ENCODE peak calls at places on chromosomes 4 and X, in nine cellular contexts. One of them, this sample, is unnamed.

GRCh38 chr4:113637363-113637762 is 124.2 kb downstream of the CAMK2D start:
- DNase-seq in MM.1S: peak
- DNase-seq in bronchial epithelial cell: no peak
- DNase-seq in astrocyte: peak
- DNase-seq in OCI-LY7: no peak
- DNase-seq in mucosa of descending colon: no peak
- DNase-seq in cardiac muscle cell: no peak
- DNase-seq in breast epithelium: no peak
- DNase-seq in NB4: no peak
- DNase-seq in this sample: no peak

GRCh38 chr4:102438396-102438795 is 62.8 kb upstream of the NFKB1 start:
- DNase-seq in bronchial epithelial cell: peak
- DNase-seq in cardiac muscle cell: no peak
- DNase-seq in mucosa of descending colon: no peak
- DNase-seq in OCI-LY7: no peak
- DNase-seq in MM.1S: no peak
- DNase-seq in NB4: no peak
- DNase-seq in breast epithelium: no peak
- DNase-seq in astrocyte: no peak
- DNase-seq in this sample: peak

GRCh38 chrX:125205918-125206665 is 113.6 kb upstream of the TEX13C start:
- DNase-seq in MM.1S: no peak
- DNase-seq in bronchial epithelial cell: peak
- DNase-seq in NB4: no peak
- DNase-seq in astrocyte: no peak
- DNase-seq in OCI-LY7: no peak
- DNase-seq in breast epithelium: no peak
- DNase-seq in cardiac muscle cell: peak
- DNase-seq in mucosa of descending colon: no peak
- DNase-seq in this sample: no peak

GRCh38 chrX:70039758-70040157 is 10.0 kb downstream of the AWAT2 start:
- DNase-seq in NB4: no peak
- DNase-seq in bronchial epithelial cell: peak
- DNase-seq in MM.1S: no peak
- DNase-seq in cardiac muscle cell: no peak
- DNase-seq in mucosa of descending colon: no peak
- DNase-seq in OCI-LY7: no peak
- DNase-seq in astrocyte: no peak
- DNase-seq in breast epithelium: no peak
- DNase-seq in this sample: no peak

GRCh38 chr4:162061214-162061613 is 102.6 kb downstream of the FSTL5 start:
- DNase-seq in astrocyte: peak
- DNase-seq in mucosa of descending colon: no peak
- DNase-seq in bronchial epithelial cell: no peak
- DNase-seq in cardiac muscle cell: peak
- DNase-seq in breast epithelium: no peak
- DNase-seq in MM.1S: no peak
- DNase-seq in OCI-LY7: no peak
- DNase-seq in NB4: no peak
- DNase-seq in this sample: no peak

GRCh38 chr4:153495480-153496206 is 29.5 kb downstream of the TMEM131L start:
- DNase-seq in NB4: no peak
- DNase-seq in astrocyte: no peak
- DNase-seq in breast epithelium: no peak
- DNase-seq in bronchial epithelial cell: peak
- DNase-seq in OCI-LY7: no peak
- DNase-seq in cardiac muscle cell: no peak
- DNase-seq in mucosa of descending colon: no peak
- DNase-seq in MM.1S: no peak
- DNase-seq in this sample: no peak

GRCh38 chr4:137394000-137394399 is 138.3 kb downstream of the PCDH18 start:
- DNase-seq in OCI-LY7: no peak
- DNase-seq in mucosa of descending colon: no peak
- DNase-seq in bronchial epithelial cell: no peak
- DNase-seq in NB4: no peak
- DNase-seq in MM.1S: no peak
- DNase-seq in cardiac muscle cell: no peak
- DNase-seq in astrocyte: no peak
- DNase-seq in breast epithelium: no peak
- DNase-seq in this sample: peak

GRCh38 chr4:125770814-125771398 is 456.2 kb downstream of the FAT4 start:
- DNase-seq in bronchial epithelial cell: no peak
- DNase-seq in OCI-LY7: no peak
- DNase-seq in NB4: no peak
- DNase-seq in cardiac muscle cell: no peak
- DNase-seq in astrocyte: no peak
- DNase-seq in MM.1S: no peak
- DNase-seq in breast epithelium: no peak
- DNase-seq in mucosa of descending colon: no peak
- DNase-seq in this sample: no peak

GRCh38 chrX:18557879-18558278 is 114.0 kb downstream of the RS1 start:
- DNase-seq in mucosa of descending colon: no peak
- DNase-seq in NB4: no peak
- DNase-seq in bronchial epithelial cell: no peak
- DNase-seq in MM.1S: no peak
- DNase-seq in OCI-LY7: no peak
- DNase-seq in cardiac muscle cell: no peak
- DNase-seq in astrocyte: no peak
- DNase-seq in breast epithelium: no peak
- DNase-seq in this sample: no peak

GRCh38 chrX:15471016-15471415 is 22.1 kb downstream of the PIR start:
- DNase-seq in NB4: peak
- DNase-seq in MM.1S: peak
- DNase-seq in OCI-LY7: peak
- DNase-seq in cardiac muscle cell: peak
- DNase-seq in breast epithelium: peak
- DNase-seq in astrocyte: peak
- DNase-seq in bronchial epithelial cell: peak
- DNase-seq in mucosa of descending colon: peak
- DNase-seq in this sample: peak

GRCh38 chr4:67573193-67573592 is 14.7 kb downstream of the STAP1 start:
- DNase-seq in NB4: no peak
- DNase-seq in OCI-LY7: peak
- DNase-seq in cardiac muscle cell: no peak
- DNase-seq in bronchial epithelial cell: peak
- DNase-seq in breast epithelium: no peak
- DNase-seq in mucosa of descending colon: no peak
- DNase-seq in astrocyte: no peak
- DNase-seq in MM.1S: no peak
- DNase-seq in this sample: no peak

GRCh38 chr4:6606465-6607235 is 31.7 kb downstream of the MAN2B2 start:
- DNase-seq in astrocyte: no peak
- DNase-seq in bronchial epithelial cell: no peak
- DNase-seq in mucosa of descending colon: no peak
- DNase-seq in breast epithelium: no peak
- DNase-seq in OCI-LY7: no peak
- DNase-seq in NB4: peak
- DNase-seq in cardiac muscle cell: no peak
- DNase-seq in MM.1S: no peak
- DNase-seq in this sample: no peak

GRCh38 chr4:125266901-125267601 is 47.7 kb upstream of the FAT4 start:
- DNase-seq in breast epithelium: no peak
- DNase-seq in cardiac muscle cell: peak
- DNase-seq in bronchial epithelial cell: peak
- DNase-seq in MM.1S: no peak
- DNase-seq in OCI-LY7: no peak
- DNase-seq in NB4: no peak
- DNase-seq in astrocyte: peak
- DNase-seq in mucosa of descending colon: no peak
- DNase-seq in this sample: peak

GRCh38 chr4:68476191-68476590 is 28.9 kb downstream of the TMPRSS11E start:
- DNase-seq in NB4: no peak
- DNase-seq in mucosa of descending colon: no peak
- DNase-seq in bronchial epithelial cell: no peak
- DNase-seq in breast epithelium: no peak
- DNase-seq in cardiac muscle cell: no peak
- DNase-seq in MM.1S: no peak
- DNase-seq in astrocyte: peak
- DNase-seq in OCI-LY7: no peak
- DNase-seq in this sample: peak

GRCh38 chr4:156021298-156021697 is 67.6 kb upstream of the CTSO start:
- DNase-seq in MM.1S: peak
- DNase-seq in mucosa of descending colon: no peak
- DNase-seq in OCI-LY7: no peak
- DNase-seq in breast epithelium: no peak
- DNase-seq in NB4: no peak
- DNase-seq in astrocyte: no peak
- DNase-seq in bronchial epithelial cell: no peak
- DNase-seq in cardiac muscle cell: no peak
- DNase-seq in this sample: no peak

GRCh38 chr4:58649236-58649635 is 1539.1 kb upstream of the IGFBP7 start:
- DNase-seq in astrocyte: no peak
- DNase-seq in OCI-LY7: no peak
- DNase-seq in NB4: no peak
- DNase-seq in breast epithelium: no peak
- DNase-seq in cardiac muscle cell: no peak
- DNase-seq in bronchial epithelial cell: no peak
- DNase-seq in mucosa of descending colon: no peak
- DNase-seq in MM.1S: no peak
- DNase-seq in this sample: no peak

GRCh38 chr4:168723020-168723419 is 226.2 kb downstream of the PALLD start:
- DNase-seq in cardiac muscle cell: no peak
- DNase-seq in astrocyte: peak
- DNase-seq in mucosa of descending colon: peak
- DNase-seq in NB4: no peak
- DNase-seq in OCI-LY7: no peak
- DNase-seq in MM.1S: no peak
- DNase-seq in bronchial epithelial cell: no peak
- DNase-seq in breast epithelium: no peak
- DNase-seq in this sample: peak

GRCh38 chr4:26215725-26216124 is 105.1 kb upstream of the RBPJ start:
- DNase-seq in OCI-LY7: no peak
- DNase-seq in NB4: no peak
- DNase-seq in astrocyte: no peak
- DNase-seq in bronchial epithelial cell: no peak
- DNase-seq in cardiac muscle cell: no peak
- DNase-seq in breast epithelium: no peak
- DNase-seq in MM.1S: no peak
- DNase-seq in mucosa of descending colon: no peak
- DNase-seq in this sample: no peak
- H3K4me3 ChIP-seq in OCI-LY7: no peak
- H3K4me3 ChIP-seq in NB4: no peak
- H3K4me3 ChIP-seq in astrocyte: no peak
- H3K4me3 ChIP-seq in bronchial epithelial cell: no peak
- H3K4me3 ChIP-seq in cardiac muscle cell: no peak
- H3K4me3 ChIP-seq in breast epithelium: no peak
- H3K4me3 ChIP-seq in MM.1S: no peak
- H3K4me3 ChIP-seq in mucosa of descending colon: no peak
- H3K4me3 ChIP-seq in this sample: no peak

DNA sequence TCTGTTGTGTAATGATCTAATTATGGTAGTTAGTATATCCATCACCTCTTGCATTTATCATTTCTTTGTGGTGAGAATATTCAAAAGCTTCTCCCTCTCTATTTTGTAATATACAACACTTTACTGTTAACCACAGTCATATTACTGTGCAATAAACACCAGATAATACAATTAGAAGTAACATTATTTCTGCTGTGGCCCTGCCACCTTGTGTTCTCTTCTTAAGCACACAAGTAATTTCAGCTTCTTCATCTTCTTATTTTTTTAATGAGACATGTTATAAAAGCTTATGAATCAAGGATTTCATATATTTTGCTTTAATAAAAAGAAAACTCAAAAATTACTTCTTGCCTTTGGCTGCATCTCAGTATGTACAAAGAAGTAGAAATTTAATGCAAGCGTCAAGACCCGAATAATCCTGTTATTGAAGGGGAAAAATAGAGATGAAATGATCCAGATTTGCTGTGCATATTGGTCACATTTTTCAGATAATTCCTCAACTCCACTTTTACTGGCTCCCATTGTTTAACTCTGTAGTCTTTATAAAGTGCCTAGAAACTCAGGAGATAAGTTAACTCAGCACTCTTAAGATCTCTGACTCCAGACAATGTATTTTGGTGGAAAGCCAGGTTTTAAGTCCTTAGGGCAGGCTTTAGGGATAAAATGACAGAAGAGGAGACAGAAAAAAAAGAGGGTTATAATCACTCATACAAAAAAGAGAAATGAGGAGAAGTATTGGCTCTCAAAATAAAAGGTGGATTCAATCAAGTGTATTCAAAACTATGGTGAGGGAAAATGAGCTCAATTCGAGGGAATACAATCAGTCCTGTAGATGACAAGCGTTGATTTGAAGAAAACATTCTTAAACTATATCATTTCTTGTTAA is 675.0 kb upstream of the INTU start:
- DNase-seq in breast epithelium: no peak
- DNase-seq in OCI-LY7: no peak
- DNase-seq in mucosa of descending colon: no peak
- DNase-seq in bronchial epithelial cell: peak
- DNase-seq in NB4: no peak
- DNase-seq in cardiac muscle cell: no peak
- DNase-seq in MM.1S: no peak
- DNase-seq in astrocyte: no peak
- DNase-seq in this sample: peak
- TF ChIP-seq CTCF in breast epithelium: no peak
- TF ChIP-seq CTCF in OCI-LY7: no peak
- TF ChIP-seq CTCF in mucosa of descending colon: no peak
- TF ChIP-seq CTCF in bronchial epithelial cell: no peak
- TF ChIP-seq CTCF in NB4: no peak
- TF ChIP-seq CTCF in cardiac muscle cell: peak
- TF ChIP-seq CTCF in MM.1S: no peak
- TF ChIP-seq CTCF in astrocyte: no peak
- TF ChIP-seq CTCF in this sample: peak

DNA sequence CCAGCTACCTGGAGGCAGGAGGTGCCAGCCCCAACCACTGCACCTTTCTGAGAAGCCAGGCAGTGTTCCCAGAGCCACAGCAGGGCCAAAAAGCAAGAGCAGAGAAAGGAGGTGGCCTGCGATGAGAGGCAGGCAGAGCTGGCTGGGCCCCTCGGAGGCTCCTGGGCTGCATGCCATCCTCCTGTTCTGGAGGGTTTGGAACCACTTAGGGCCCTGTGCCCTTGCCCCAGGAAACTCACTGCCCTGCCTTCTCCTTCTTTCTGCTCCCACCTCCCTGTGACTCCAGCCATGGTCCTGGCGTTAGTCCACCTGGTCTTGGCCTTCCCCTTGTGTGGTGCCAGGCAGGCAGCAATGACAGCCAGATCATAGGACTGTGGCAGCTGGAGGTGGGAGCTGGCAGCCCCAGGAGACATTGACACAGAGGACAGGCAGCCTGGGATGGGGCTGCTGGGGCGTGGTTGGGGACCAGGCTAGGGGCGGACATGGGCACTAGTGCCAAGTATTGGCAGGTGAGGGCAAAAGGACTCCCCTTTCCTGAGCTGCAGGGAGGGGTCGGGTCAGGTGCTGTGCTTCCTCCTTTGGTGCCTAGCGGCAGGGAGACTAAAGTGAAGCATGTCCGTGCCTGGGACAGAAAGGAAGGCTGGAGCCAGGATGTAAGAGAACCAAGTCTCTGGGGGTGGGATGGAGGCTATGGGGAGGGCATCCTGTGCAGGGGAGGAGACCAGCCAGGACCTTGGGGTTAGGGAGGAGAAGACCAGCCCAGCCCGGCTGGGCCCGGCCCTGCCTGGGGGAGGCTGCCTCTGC is 1.4 kb downstream of the APLN start:
- DNase-seq in astrocyte: no peak
- DNase-seq in OCI-LY7: no peak
- DNase-seq in NB4: no peak
- DNase-seq in breast epithelium: peak
- DNase-seq in mucosa of descending colon: no peak
- DNase-seq in cardiac muscle cell: no peak
- DNase-seq in bronchial epithelial cell: no peak
- DNase-seq in MM.1S: no peak
- DNase-seq in this sample: no peak
- H3K4me3 ChIP-seq in astrocyte: no peak
- H3K4me3 ChIP-seq in OCI-LY7: no peak
- H3K4me3 ChIP-seq in NB4: no peak
- H3K4me3 ChIP-seq in breast epithelium: peak
- H3K4me3 ChIP-seq in mucosa of descending colon: no peak
- H3K4me3 ChIP-seq in cardiac muscle cell: no peak
- H3K4me3 ChIP-seq in bronchial epithelial cell: no peak
- H3K4me3 ChIP-seq in MM.1S: peak
- H3K4me3 ChIP-seq in this sample: no peak

GRCh38 chrX:154460326-154460725 is 2.2 kb downstream of the PLXNA3 start:
- DNase-seq in OCI-LY7: no peak
- DNase-seq in astrocyte: no peak
- DNase-seq in MM.1S: no peak
- DNase-seq in breast epithelium: no peak
- DNase-seq in NB4: no peak
- DNase-seq in cardiac muscle cell: no peak
- DNase-seq in mucosa of descending colon: no peak
- DNase-seq in bronchial epithelial cell: no peak
- DNase-seq in this sample: no peak
- TF ChIP-seq CTCF in OCI-LY7: no peak
- TF ChIP-seq CTCF in astrocyte: no peak
- TF ChIP-seq CTCF in MM.1S: no peak
- TF ChIP-seq CTCF in breast epithelium: no peak
- TF ChIP-seq CTCF in NB4: no peak
- TF ChIP-seq CTCF in cardiac muscle cell: no peak
- TF ChIP-seq CTCF in mucosa of descending colon: no peak
- TF ChIP-seq CTCF in bronchial epithelial cell: peak
- TF ChIP-seq CTCF in this sample: no peak

This sample was measured in fibroblast of mammary gland.